ENCODE peak calls at places on chromosome 12, in ten cellular contexts. S, Q, M, A, O, K, W, B, F and X are unnamed samples.

GRCh38 chr12:27821259-27821973 is 41.4 kb upstream of the MANSC4 start:
- DNase-seq in S (peak; percentile 52), Q (peak; percentile 55), M (peak; percentile 56), A (peak; percentile 33), O (peak; percentile 39), K (no peak), W (peak; percentile 72), B (peak; percentile 84), F (no peak), X (peak; percentile 23)

GRCh38 chr12:5557906-5558305 is 126.0 kb downstream of the NTF3 start:
- DNase-seq in S (no peak), Q (no peak), M (no peak), A (no peak), O (no peak), K (no peak), W (no peak), B (no peak), F (no peak), X (no peak)

GRCh38 chr12:65532162-65532561 is 253.7 kb downstream of the MSRB3 start:
- DNase-seq in S (no peak), Q (no peak), M (no peak), A (no peak), O (no peak), K (no peak), W (peak; percentile 43), B (no peak), F (no peak), X (no peak)

GRCh38 chr12:75883241-75883640 is 148.3 kb downstream of the PHLDA1 start:
- DNase-seq in S (no peak), Q (no peak), M (no peak), A (no peak), O (no peak), K (no peak), W (no peak), B (no peak), F (no peak), X (no peak)

GRCh38 chr12:106429636-106430035 is 72.1 kb downstream of the POLR3B start:
- DNase-seq in S (no peak), Q (no peak), M (no peak), A (no peak), O (no peak), K (no peak), W (no peak), B (no peak), F (no peak), X (no peak)

GRCh38 chr12:108270035-108270840 is 68.9 kb downstream of the CMKLR1 start:
- DNase-seq in S (no peak), Q (no peak), M (no peak), A (no peak), O (no peak), K (no peak), W (no peak), B (no peak), F (no peak), X (no peak)

GRCh38 chr12:6967548-6968100 is 2.8 kb downstream of the PHB2 start:
- DNase-seq in S (no peak), Q (no peak), M (no peak), A (no peak), O (no peak), K (no peak), W (no peak), B (no peak), F (no peak), X (no peak)

GRCh38 chr12:49019435-49020317 is 1.1 kb upstream of the PRKAG1 start:
- DNase-seq in S (peak; percentile 33), Q (peak; percentile 24), M (no peak), A (peak; percentile 36), O (peak; percentile 36), K (peak; percentile 27), W (peak; percentile 35), B (no peak), F (no peak), X (no peak)

GRCh38 chr12:122006186-122006926 is 15.3 kb upstream of the BCL7A start:
- DNase-seq in S (no peak), Q (no peak), M (no peak), A (no peak), O (no peak), K (no peak), W (no peak), B (no peak), F (no peak), X (no peak)

GRCh38 chr12:112347521-112347920 is 34.7 kb downstream of the HECTD4 start:
- DNase-seq in S (no peak), Q (no peak), M (peak; percentile 90), A (no peak), O (no peak), K (no peak), W (peak; percentile 19), B (no peak), F (no peak), X (no peak)

GRCh38 chr12:53025250-53025649 is 19.0 kb downstream of the EIF4B start:
- DNase-seq in S (no peak), Q (no peak), M (no peak), A (no peak), O (no peak), K (no peak), W (no peak), B (no peak), F (no peak), X (no peak)

GRCh38 chr12:122845041-122845864 is 10.0 kb downstream of the HIP1R start:
- DNase-seq in S (no peak), Q (no peak), M (no peak), A (no peak), O (no peak), K (no peak), W (no peak), B (no peak), F (no peak), X (no peak)

GRCh38 chr12:21026302-21026701 is 104.7 kb upstream of the SLCO1B1 start:
- DNase-seq in S (no peak), Q (peak; percentile 47), M (no peak), A (no peak), O (no peak), K (no peak), W (no peak), B (no peak), F (no peak), X (no peak)